ENCODE peak calls at places on chromosomes 5 and 9, in seven cellular contexts. H is IMR-90, W is H9, Z is mesenchymal stem cell, S is H1, K is neuronal stem cell, V is trophoblast cell. O is an unnamed sample.

GRCh38 chr9:136342191-136343120 is 15.1 kb downstream of the GPSM1 start:
- DNase-seq in H (peak; percentile 83), S (peak; percentile 100), Z (peak; percentile 78), V (peak; percentile 27), W (peak; percentile 95), K (peak; percentile 94), O (peak; percentile 90)

GRCh38 chr9:79663878-79664277 is 92.1 kb downstream of the TLE4 start:
- DNase-seq in K (peak; percentile 37), Z (peak; percentile 45), W (no peak), H (no peak), S (no peak), V (no peak), O (no peak)

GRCh38 chr5:60633336-60633735 is 66.6 kb downstream of the DEPDC1B start:
- DNase-seq in S (no peak), W (no peak), K (no peak), Z (peak; percentile 73), V (peak; percentile 17), H (peak; percentile 87), O (peak; percentile 13)

GRCh38 chr9:129946596-129946995 is 96.4 kb downstream of the FNBP1 start:
- DNase-seq in W (no peak), S (no peak), K (no peak), Z (no peak), V (no peak), H (no peak), O (no peak)

GRCh38 chr5:114176356-114176755 is 185.5 kb upstream of the KCNN2 start:
- DNase-seq in V (peak; percentile 4), Z (no peak), W (no peak), H (peak; percentile 67), S (no peak), K (no peak), O (no peak)

GRCh38 chr9:121914604-121915303 is 178.4 kb downstream of the TTLL11 start:
- DNase-seq in W (no peak), H (no peak), Z (no peak), V (no peak), K (no peak), S (no peak), O (no peak)

GRCh38 chr5:90406466-90406865 is 3.1 kb downstream of the CETN3 start:
- DNase-seq in V (no peak), K (no peak), Z (no peak), H (peak; percentile 10), S (no peak), W (no peak), O (no peak)

GRCh38 chr5:144237851-144238250 is 67.2 kb downstream of the KCTD16 start:
- DNase-seq in S (no peak), K (no peak), W (no peak), V (no peak), H (no peak), Z (no peak), O (no peak)

GRCh38 chr5:142520885-142521284 is 165.0 kb downstream of the FGF1 start:
- DNase-seq in K (no peak), H (peak; percentile 78), V (no peak), Z (peak; percentile 75), W (no peak), S (no peak), O (no peak)

GRCh38 chr9:35920004-35920658 is 10.8 kb downstream of the SPAAR start:
- DNase-seq in S (no peak), V (no peak), W (no peak), K (no peak), Z (peak; percentile 48), H (no peak), O (no peak)

GRCh38 chr5:152942633-152943336 is 537.7 kb upstream of the NMUR2 start:
- DNase-seq in K (no peak), V (no peak), H (no peak), S (no peak), W (no peak), Z (no peak), O (no peak)

GRCh38 chr9:129569506-129570449 is 51.1 kb downstream of the C9orf50 start:
- DNase-seq in Z (peak; percentile 47), H (peak; percentile 36), V (peak; percentile 29), W (peak; percentile 69), S (peak; percentile 56), K (no peak), O (peak; percentile 83)

GRCh38 chr5:108556414-108556813 is 174.5 kb upstream of the FBXL17 start:
- DNase-seq in K (no peak), V (no peak), S (no peak), H (no peak), Z (peak; percentile 29), W (no peak), O (no peak)

GRCh38 chr5:14895301-14895700 is 23.7 kb upstream of the ANKH start:
- DNase-seq in K (no peak), Z (no peak), S (no peak), W (no peak), V (no peak), H (no peak), O (no peak)

GRCh38 chr9:114909657-114910056 is 20.7 kb downstream of the TNFSF8 start:
- DNase-seq in H (no peak), K (no peak), V (no peak), W (no peak), S (no peak), Z (no peak), O (no peak)

GRCh38 chr5:73902327-73903051 is 276.5 kb downstream of the ARHGEF28 start:
- DNase-seq in Z (peak; percentile 72), H (peak; percentile 77), V (peak; percentile 31), K (peak; percentile 54), S (no peak), W (no peak), O (peak; percentile 63)

GRCh38 chr5:87829214-87829551 is 416.5 kb upstream of the CCNH start:
- DNase-seq in Z (peak; percentile 76), V (no peak), H (no peak), S (no peak), K (no peak), W (no peak), O (no peak)

GRCh38 chr5:179766021-179766725 is 27.6 kb upstream of the LTC4S start:
- DNase-seq in K (no peak), Z (peak; percentile 83), V (no peak), S (no peak), W (no peak), H (peak; percentile 72), O (no peak)

GRCh38 chr5:87347841-87348240 is 64.9 kb downstream of the CCNH start:
- DNase-seq in S (no peak), V (no peak), W (no peak), Z (no peak), K (no peak), H (peak; percentile 16), O (no peak)

GRCh38 chr5:2591777-2592453 is 159.6 kb downstream of the IRX2 start:
- DNase-seq in V (no peak), H (no peak), W (peak; percentile 59), S (no peak), Z (no peak), K (no peak), O (no peak)

GRCh38 chr5:9524941-9525340 is 20.9 kb downstream of the SEMA5A start:
- DNase-seq in Z (no peak), H (no peak), S (no peak), K (no peak), V (no peak), W (no peak), O (no peak)

GRCh38 chr5:82364497-82364896 is 86.3 kb upstream of the RPS23 start:
- DNase-seq in W (no peak), S (no peak), K (no peak), H (peak; percentile 71), V (no peak), Z (peak; percentile 67), O (peak; percentile 68)

GRCh38 chr9:5854032-5854792 is 21.3 kb upstream of the ERMP1 start:
- DNase-seq in V (no peak), W (no peak), S (no peak), Z (no peak), K (no peak), H (no peak), O (no peak)

GRCh38 chr5:132090107-132090506 is 16.5 kb downstream of the CSF2 start:
- DNase-seq in V (peak; percentile 68), W (no peak), S (no peak), H (peak; percentile 93), Z (peak; percentile 88), K (no peak), O (no peak)
- H2BK120ac ChIP-seq in V (no peak overlapping the region), W (no peak overlapping the region), S (no peak overlapping the region), H (peak overlapping the region; percentile 38), Z (no peak overlapping the region), K (no peak overlapping the region), O (no peak overlapping the region)

DNA sequence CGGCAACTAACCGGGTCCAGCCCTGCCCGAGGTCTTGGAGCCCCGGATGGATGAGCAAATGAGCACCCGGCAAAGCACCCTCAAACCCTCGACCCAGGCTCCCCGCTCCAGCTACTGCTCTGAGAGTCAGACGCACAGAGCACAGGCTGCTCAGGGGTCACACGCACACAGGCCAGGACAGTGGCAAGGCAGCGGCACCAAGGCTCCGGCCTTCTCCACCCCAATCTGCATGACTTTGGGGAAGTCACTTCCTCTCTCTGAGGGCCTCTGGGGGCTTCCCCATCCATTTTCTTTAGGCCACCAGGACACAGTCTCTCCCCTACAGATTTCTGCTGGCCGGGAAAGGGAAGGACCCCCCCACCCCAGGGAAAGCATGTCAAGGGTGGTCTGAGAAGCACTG is 18.0 kb downstream of the LHX2 start:
- DNase-seq in H (no peak), K (no peak), V (no peak), S (no peak), W (peak; percentile 55), Z (no peak), O (no peak)
- H3K9ac ChIP-seq in H (no peak overlapping the region), K (no peak overlapping the region), V (no peak overlapping the region), S (no peak overlapping the region), W (no peak overlapping the region), Z (no peak overlapping the region), O (no peak overlapping the region)

DNA sequence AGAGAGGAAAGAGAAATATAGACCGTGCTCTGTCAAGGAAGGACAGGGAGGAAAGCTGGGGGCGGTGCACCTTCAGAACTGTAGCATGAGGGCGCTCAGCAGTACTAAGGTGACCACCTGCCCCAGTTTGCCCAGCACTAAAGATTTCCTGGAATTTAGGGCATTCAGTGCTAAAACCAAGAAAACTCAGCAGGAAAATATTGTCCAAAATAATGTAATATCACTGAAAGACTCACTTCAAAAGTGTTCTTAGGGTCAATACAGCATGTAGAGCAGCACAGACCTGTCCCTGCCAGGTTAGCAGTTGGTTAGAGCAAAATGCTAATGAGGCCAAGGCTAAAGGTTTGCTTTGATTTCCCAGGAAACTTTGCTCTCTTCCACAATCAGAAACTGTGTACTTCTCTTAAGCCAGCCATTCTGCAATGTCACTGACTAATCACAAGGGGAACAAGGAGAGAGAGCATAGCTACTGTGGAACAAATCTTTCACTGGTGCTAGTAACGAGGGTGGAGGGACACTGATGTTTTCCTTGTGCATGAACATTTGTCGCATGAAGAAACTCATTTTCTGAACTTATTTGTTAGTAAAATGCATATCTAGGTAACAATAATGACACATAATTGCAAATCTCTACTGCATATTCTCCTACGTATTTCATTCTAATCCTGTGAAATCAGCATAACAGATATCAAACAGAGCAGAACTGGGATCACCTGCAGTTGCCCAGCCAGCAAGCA is 53.0 kb upstream of the GRAMD2B start:
- DNase-seq in H (peak; percentile 23), K (no peak), W (no peak), Z (peak; percentile 49), S (no peak), V (peak; percentile 70), O (peak; percentile 28)
- H3K18ac ChIP-seq in H (peak overlapping the region; percentile 66), K (no peak overlapping the region), W (no peak overlapping the region), Z (peak overlapping the region; percentile 53), S (no peak overlapping the region), V (no peak overlapping the region), O (no peak overlapping the region)

DNA sequence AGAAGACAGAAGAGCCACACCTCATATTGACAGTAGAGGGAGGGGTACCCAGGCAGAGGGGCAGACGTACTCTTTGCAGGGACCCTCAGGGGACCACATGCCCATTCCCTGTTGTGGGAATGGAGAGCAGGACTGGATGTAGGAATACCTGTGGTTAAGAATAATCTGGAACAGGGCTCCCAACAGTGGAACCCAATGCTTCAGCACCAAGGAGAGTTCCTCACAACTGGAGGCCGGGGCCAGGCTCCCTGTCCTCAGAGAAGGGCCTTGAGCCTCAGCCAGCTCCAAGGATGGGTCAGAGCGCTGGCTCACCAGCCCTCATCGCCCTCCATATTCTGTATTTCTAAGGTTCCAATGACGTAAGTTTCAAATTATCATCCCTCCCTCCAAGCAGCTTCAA is 7.4 kb upstream of the SHC3 start:
- DNase-seq in Z (peak; percentile 35), S (no peak), V (no peak), H (peak; percentile 29), K (peak; percentile 51), W (peak; percentile 61), O (peak; percentile 68)
- H2BK120ac ChIP-seq in Z (no peak overlapping the region), S (no peak overlapping the region), V (no peak overlapping the region), H (no peak overlapping the region), K (no peak overlapping the region), W (no peak overlapping the region), O (no peak overlapping the region)